ENCODE peak calls at places on chromosomes 4 and X, in nine cellular contexts. One of them, this sample, is unnamed.

GRCh38 chrX:48470833-48471118 is 716 bp upstream of the SLC38A5 start:
- DNase-seq in colonic mucosa: no peak
- DNase-seq in uterus: no peak
- DNase-seq in H9: no peak
- DNase-seq in Panc1: no peak
- DNase-seq in fibroblast of lung: no peak
- DNase-seq in mucosa of descending colon: no peak
- DNase-seq in tibial nerve: no peak
- DNase-seq in upper lobe of right lung: no peak
- DNase-seq in this sample: no peak

GRCh38 chr4:126242679-126243390 is 928.1 kb downstream of the FAT4 start:
- DNase-seq in tibial nerve: no peak
- DNase-seq in H9: no peak
- DNase-seq in colonic mucosa: no peak
- DNase-seq in mucosa of descending colon: no peak
- DNase-seq in Panc1: no peak
- DNase-seq in upper lobe of right lung: no peak
- DNase-seq in uterus: no peak
- DNase-seq in fibroblast of lung: no peak
- DNase-seq in this sample: no peak

GRCh38 chr4:76867880-76868655 is 29.9 kb downstream of the SOWAHB start:
- DNase-seq in upper lobe of right lung: no peak
- DNase-seq in fibroblast of lung: no peak
- DNase-seq in uterus: no peak
- DNase-seq in colonic mucosa: peak; percentile 96
- DNase-seq in tibial nerve: no peak
- DNase-seq in mucosa of descending colon: peak; percentile 90
- DNase-seq in Panc1: no peak
- DNase-seq in H9: peak; percentile 84
- DNase-seq in this sample: no peak

GRCh38 chr4:141028024-141028529 is 105.2 kb downstream of the RNF150 start:
- DNase-seq in H9: no peak
- DNase-seq in colonic mucosa: no peak
- DNase-seq in Panc1: no peak
- DNase-seq in uterus: no peak
- DNase-seq in tibial nerve: no peak
- DNase-seq in upper lobe of right lung: no peak
- DNase-seq in mucosa of descending colon: no peak
- DNase-seq in fibroblast of lung: peak; percentile 99
- DNase-seq in this sample: no peak

GRCh38 chr4:21512351-21512750 is 436.2 kb downstream of the KCNIP4 start:
- DNase-seq in Panc1: no peak
- DNase-seq in upper lobe of right lung: no peak
- DNase-seq in uterus: no peak
- DNase-seq in H9: no peak
- DNase-seq in colonic mucosa: no peak
- DNase-seq in fibroblast of lung: peak; percentile 29
- DNase-seq in mucosa of descending colon: no peak
- DNase-seq in tibial nerve: no peak
- DNase-seq in this sample: no peak

GRCh38 chr4:183321079-183321478 is 1.0 kb upstream of the CLDN22 start:
- DNase-seq in Panc1: no peak
- DNase-seq in mucosa of descending colon: no peak
- DNase-seq in uterus: no peak
- DNase-seq in tibial nerve: no peak
- DNase-seq in fibroblast of lung: no peak
- DNase-seq in H9: no peak
- DNase-seq in upper lobe of right lung: no peak
- DNase-seq in colonic mucosa: no peak
- DNase-seq in this sample: no peak

GRCh38 chr4:134313591-134313990 is 112.0 kb upstream of the PABPC4L start:
- DNase-seq in fibroblast of lung: peak; percentile 60
- DNase-seq in uterus: no peak
- DNase-seq in H9: no peak
- DNase-seq in colonic mucosa: no peak
- DNase-seq in Panc1: no peak
- DNase-seq in upper lobe of right lung: no peak
- DNase-seq in mucosa of descending colon: no peak
- DNase-seq in tibial nerve: no peak
- DNase-seq in this sample: no peak

GRCh38 chr4:77156912-77157858 is at the start of gene CCNG2:
- DNase-seq in mucosa of descending colon: peak; percentile 89
- DNase-seq in upper lobe of right lung: peak; percentile 90
- DNase-seq in fibroblast of lung: peak; percentile 97
- DNase-seq in Panc1: no peak
- DNase-seq in H9: peak; percentile 93
- DNase-seq in uterus: peak; percentile 91
- DNase-seq in tibial nerve: peak; percentile 80
- DNase-seq in colonic mucosa: peak; percentile 92
- DNase-seq in this sample: peak; percentile 97

GRCh38 chrX:74242484-74243138 is 61.4 kb upstream of the ZCCHC13 start:
- DNase-seq in uterus: no peak
- DNase-seq in H9: no peak
- DNase-seq in mucosa of descending colon: no peak
- DNase-seq in Panc1: no peak
- DNase-seq in tibial nerve: no peak
- DNase-seq in upper lobe of right lung: no peak
- DNase-seq in colonic mucosa: no peak
- DNase-seq in fibroblast of lung: peak; percentile 18
- DNase-seq in this sample: no peak

GRCh38 chr4:123600426-123600825 is 203.8 kb downstream of the SPRY1 start:
- DNase-seq in fibroblast of lung: no peak
- DNase-seq in uterus: no peak
- DNase-seq in Panc1: no peak
- DNase-seq in H9: no peak
- DNase-seq in tibial nerve: no peak
- DNase-seq in mucosa of descending colon: no peak
- DNase-seq in upper lobe of right lung: no peak
- DNase-seq in colonic mucosa: no peak
- DNase-seq in this sample: no peak

GRCh38 chr4:168830777-168831512 is 179.1 kb downstream of the CBR4 start:
- DNase-seq in fibroblast of lung: peak; percentile 50
- DNase-seq in colonic mucosa: no peak
- DNase-seq in upper lobe of right lung: no peak
- DNase-seq in uterus: no peak
- DNase-seq in tibial nerve: no peak
- DNase-seq in mucosa of descending colon: no peak
- DNase-seq in H9: no peak
- DNase-seq in Panc1: no peak
- DNase-seq in this sample: no peak

GRCh38 chrX:69603566-69604194 is 12.2 kb upstream of the EDA start:
- DNase-seq in tibial nerve: no peak
- DNase-seq in mucosa of descending colon: no peak
- DNase-seq in colonic mucosa: no peak
- DNase-seq in H9: peak; percentile 24
- DNase-seq in upper lobe of right lung: no peak
- DNase-seq in Panc1: no peak
- DNase-seq in fibroblast of lung: no peak
- DNase-seq in uterus: peak; percentile 36
- DNase-seq in this sample: no peak

GRCh38 chr4:168432419-168433146 is 47.7 kb downstream of the DDX60L start:
- DNase-seq in fibroblast of lung: no peak
- DNase-seq in upper lobe of right lung: no peak
- DNase-seq in tibial nerve: no peak
- DNase-seq in colonic mucosa: no peak
- DNase-seq in Panc1: no peak
- DNase-seq in uterus: no peak
- DNase-seq in H9: no peak
- DNase-seq in mucosa of descending colon: no peak
- DNase-seq in this sample: no peak

GRCh38 chr4:121185960-121186359 is 21.8 kb upstream of the TNIP3 start:
- DNase-seq in H9: no peak
- DNase-seq in uterus: no peak
- DNase-seq in fibroblast of lung: no peak
- DNase-seq in tibial nerve: no peak
- DNase-seq in mucosa of descending colon: no peak
- DNase-seq in upper lobe of right lung: no peak
- DNase-seq in Panc1: no peak
- DNase-seq in colonic mucosa: no peak
- DNase-seq in this sample: no peak

GRCh38 chr4:116702949-116703348 is 382.4 kb downstream of the TRAM1L1 start:
- DNase-seq in tibial nerve: no peak
- DNase-seq in uterus: no peak
- DNase-seq in Panc1: no peak
- DNase-seq in upper lobe of right lung: no peak
- DNase-seq in mucosa of descending colon: no peak
- DNase-seq in fibroblast of lung: no peak
- DNase-seq in H9: peak; percentile 37
- DNase-seq in colonic mucosa: no peak
- DNase-seq in this sample: no peak

GRCh38 chr4:113636438-113636818 is 125.1 kb downstream of the CAMK2D start:
- DNase-seq in upper lobe of right lung: no peak
- DNase-seq in uterus: no peak
- DNase-seq in fibroblast of lung: no peak
- DNase-seq in H9: no peak
- DNase-seq in tibial nerve: no peak
- DNase-seq in mucosa of descending colon: no peak
- DNase-seq in Panc1: no peak
- DNase-seq in colonic mucosa: no peak
- DNase-seq in this sample: no peak

GRCh38 chr4:2937986-2938385 is 25.2 kb downstream of the NOP14 start:
- DNase-seq in mucosa of descending colon: no peak
- DNase-seq in uterus: no peak
- DNase-seq in Panc1: no peak
- DNase-seq in colonic mucosa: no peak
- DNase-seq in fibroblast of lung: no peak
- DNase-seq in H9: no peak
- DNase-seq in tibial nerve: no peak
- DNase-seq in upper lobe of right lung: peak; percentile 13
- DNase-seq in this sample: no peak
- H3K9me3 ChIP-seq in mucosa of descending colon: no peaks in the 10 kb centered on the region
- H3K9me3 ChIP-seq in uterus: no peaks in the 10 kb centered on the region
- H3K9me3 ChIP-seq in Panc1: no peaks in the 10 kb centered on the region
- H3K9me3 ChIP-seq in colonic mucosa: no peaks in the 10 kb centered on the region
- H3K9me3 ChIP-seq in fibroblast of lung: no peaks in the 10 kb centered on the region
- H3K9me3 ChIP-seq in H9: no peaks in the 10 kb centered on the region
- H3K9me3 ChIP-seq in tibial nerve: no peaks in the 10 kb centered on the region
- H3K9me3 ChIP-seq in upper lobe of right lung: no peaks in the 10 kb centered on the region
- H3K9me3 ChIP-seq in this sample: no peaks in the 10 kb centered on the region

GRCh38 chr4:108370826-108371225 is 202.1 kb upstream of the LEF1 start:
- DNase-seq in H9: no peak
- DNase-seq in fibroblast of lung: no peak
- DNase-seq in uterus: no peak
- DNase-seq in colonic mucosa: no peak
- DNase-seq in upper lobe of right lung: no peak
- DNase-seq in Panc1: no peak
- DNase-seq in mucosa of descending colon: no peak
- DNase-seq in tibial nerve: no peak
- DNase-seq in this sample: no peak

GRCh38 chr4:108367751-108368150 is 199.0 kb upstream of the LEF1 start:
- DNase-seq in mucosa of descending colon: no peak
- DNase-seq in H9: no peak
- DNase-seq in colonic mucosa: no peak
- DNase-seq in Panc1: no peak
- DNase-seq in upper lobe of right lung: no peak
- DNase-seq in uterus: no peak
- DNase-seq in tibial nerve: no peak
- DNase-seq in fibroblast of lung: no peak
- DNase-seq in this sample: no peak

GRCh38 chr4:108366716-108367115 is 198.0 kb upstream of the LEF1 start:
- DNase-seq in colonic mucosa: no peak
- DNase-seq in mucosa of descending colon: no peak
- DNase-seq in Panc1: no peak
- DNase-seq in upper lobe of right lung: no peak
- DNase-seq in fibroblast of lung: no peak
- DNase-seq in H9: no peak
- DNase-seq in uterus: no peak
- DNase-seq in tibial nerve: no peak
- DNase-seq in this sample: no peak

GRCh38 chr4:108370291-108370690 is 201.6 kb upstream of the LEF1 start:
- DNase-seq in Panc1: no peak
- DNase-seq in colonic mucosa: no peak
- DNase-seq in upper lobe of right lung: no peak
- DNase-seq in mucosa of descending colon: no peak
- DNase-seq in tibial nerve: no peak
- DNase-seq in fibroblast of lung: no peak
- DNase-seq in H9: no peak
- DNase-seq in uterus: no peak
- DNase-seq in this sample: peak; percentile 17

GRCh38 chr4:108369035-108369655 is 200.4 kb upstream of the LEF1 start:
- DNase-seq in uterus: no peak
- DNase-seq in mucosa of descending colon: no peak
- DNase-seq in tibial nerve: no peak
- DNase-seq in colonic mucosa: no peak
- DNase-seq in fibroblast of lung: no peak
- DNase-seq in upper lobe of right lung: no peak
- DNase-seq in H9: no peak
- DNase-seq in Panc1: no peak
- DNase-seq in this sample: no peak
- H3K9me3 ChIP-seq in uterus: no peaks in the 10 kb centered on the region
- H3K9me3 ChIP-seq in mucosa of descending colon: no peaks in the 10 kb centered on the region
- H3K9me3 ChIP-seq in tibial nerve: no peaks in the 10 kb centered on the region
- H3K9me3 ChIP-seq in colonic mucosa: no peaks in the 10 kb centered on the region
- H3K9me3 ChIP-seq in fibroblast of lung: no peaks in the 10 kb centered on the region
- H3K9me3 ChIP-seq in upper lobe of right lung: no peaks in the 10 kb centered on the region
- H3K9me3 ChIP-seq in H9: no peaks in the 10 kb centered on the region
- H3K9me3 ChIP-seq in Panc1: no peaks in the 10 kb centered on the region
- H3K9me3 ChIP-seq in this sample: no peaks in the 10 kb centered on the region

DNA sequence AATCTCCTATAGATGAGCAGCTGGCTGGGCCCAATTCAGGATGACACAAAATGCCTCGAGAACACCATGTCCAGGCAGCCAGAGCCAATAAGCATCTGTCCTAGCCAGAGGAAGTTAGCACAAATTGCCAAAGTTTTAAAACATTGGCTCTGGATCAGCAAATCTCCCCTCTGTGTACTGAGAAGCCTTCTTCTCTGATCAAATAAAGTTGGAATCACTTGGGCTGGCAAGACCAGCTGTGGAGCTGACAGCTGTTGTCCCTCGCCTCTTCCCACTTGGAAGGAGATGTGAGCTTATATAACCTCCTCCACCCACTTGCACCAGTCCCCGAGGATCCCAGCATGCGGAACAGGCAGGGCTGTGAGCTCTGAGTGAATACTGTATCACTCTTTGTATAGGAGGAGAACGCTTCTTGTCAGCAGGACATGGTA is 183.9 kb downstream of the OPHN1 start:
- DNase-seq in uterus: peak; percentile 19
- DNase-seq in mucosa of descending colon: no peak
- DNase-seq in fibroblast of lung: no peak
- DNase-seq in Panc1: no peak
- DNase-seq in tibial nerve: peak; percentile 16
- DNase-seq in upper lobe of right lung: no peak
- DNase-seq in colonic mucosa: no peak
- DNase-seq in H9: no peak
- DNase-seq in this sample: no peak
- H3K9me3 ChIP-seq in uterus: no peaks in the 10 kb centered on the region
- H3K9me3 ChIP-seq in mucosa of descending colon: no peaks in the 10 kb centered on the region
- H3K9me3 ChIP-seq in fibroblast of lung: no peaks in the 10 kb centered on the region
- H3K9me3 ChIP-seq in Panc1: no peaks in the 10 kb centered on the region
- H3K9me3 ChIP-seq in tibial nerve: no peaks in the 10 kb centered on the region
- H3K9me3 ChIP-seq in upper lobe of right lung: no peaks in the 10 kb centered on the region
- H3K9me3 ChIP-seq in colonic mucosa: no peaks in the 10 kb centered on the region
- H3K9me3 ChIP-seq in H9: peaks cover 44% of the 10 kb centered on the region
- H3K9me3 ChIP-seq in this sample: no peaks in the 10 kb centered on the region

DNA sequence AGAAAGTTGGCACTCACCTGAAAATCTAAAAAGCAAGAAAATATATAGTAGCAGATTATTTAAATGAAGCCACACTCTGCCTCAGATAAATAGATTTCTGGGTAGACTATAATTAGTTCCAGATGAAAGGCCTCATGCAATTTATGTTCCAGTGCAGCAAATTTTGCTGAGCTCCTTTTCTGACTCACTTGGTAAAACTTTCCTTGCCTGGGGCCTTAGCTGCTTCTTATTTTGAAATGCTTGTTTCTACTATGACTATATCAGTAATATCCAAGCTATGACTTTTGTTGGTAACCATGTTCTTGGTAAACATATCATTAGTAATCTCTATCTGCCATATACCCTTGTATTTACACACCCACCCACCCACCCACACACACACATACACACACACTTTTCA is 961.8 kb downstream of the SH3BGRL start:
- DNase-seq in H9: no peak
- DNase-seq in colonic mucosa: no peak
- DNase-seq in uterus: no peak
- DNase-seq in mucosa of descending colon: no peak
- DNase-seq in tibial nerve: no peak
- DNase-seq in Panc1: no peak
- DNase-seq in fibroblast of lung: no peak
- DNase-seq in upper lobe of right lung: no peak
- DNase-seq in this sample: no peak
- H3K9me3 ChIP-seq in H9: peaks cover 46% of the 10 kb centered on the region
- H3K9me3 ChIP-seq in colonic mucosa: no peaks in the 10 kb centered on the region
- H3K9me3 ChIP-seq in uterus: no peaks in the 10 kb centered on the region
- H3K9me3 ChIP-seq in mucosa of descending colon: peaks cover 8% of the 10 kb centered on the region
- H3K9me3 ChIP-seq in tibial nerve: no peaks in the 10 kb centered on the region
- H3K9me3 ChIP-seq in Panc1: no peaks in the 10 kb centered on the region
- H3K9me3 ChIP-seq in fibroblast of lung: no peaks in the 10 kb centered on the region
- H3K9me3 ChIP-seq in upper lobe of right lung: no peaks in the 10 kb centered on the region
- H3K9me3 ChIP-seq in this sample: no peaks in the 10 kb centered on the region

This sample was measured in CD8-positive, alpha-beta memory T cell.